ENCODE peak calls at places on chromosomes 5 and 9, in five cellular contexts. S is stomach, H is A549, I is ovary, J is H1. D is an unnamed sample.

GRCh38 chr5:88675758-88676636 is 207.0 kb downstream of the MEF2C start:
- DNase-seq in S (no peak), H (peak; percentile 61), I (no peak), J (peak; percentile 82), D (no peak)

GRCh38 chr5:172707285-172708182 is 63.5 kb downstream of the DUSP1 start:
- DNase-seq in S (no peak), H (peak; percentile 84), I (no peak), J (peak; percentile 71), D (no peak)

GRCh38 chr5:141843156-141843927 is 34.9 kb downstream of the PCDH1 start:
- DNase-seq in S (peak; percentile 63), H (no peak), I (no peak), J (no peak), D (no peak)

GRCh38 chr5:82169892-82170291 is 108.3 kb downstream of the RPS23 start:
- DNase-seq in S (no peak), H (no peak), I (no peak), J (no peak), D (no peak)

GRCh38 chr5:158543539-158544387 is 556.0 kb downstream of the EBF1 start:
- DNase-seq in S (no peak), H (no peak), I (no peak), J (no peak), D (no peak)

GRCh38 chr9:124869466-124869985 is 7.6 kb downstream of the ARPC5L start:
- DNase-seq in S (peak; percentile 43), H (no peak), I (no peak), J (no peak), D (no peak)

GRCh38 chr9:114336157-114336556 is 6.5 kb downstream of the ORM2 start:
- DNase-seq in S (no peak), H (no peak), I (no peak), J (no peak), D (no peak)

GRCh38 chr9:78054180-78054579 is 22.6 kb upstream of the GNAQ start:
- DNase-seq in S (no peak), H (no peak), I (no peak), J (no peak), D (no peak)

GRCh38 chr5:180178516-180179398 is 30.3 kb downstream of the RASGEF1C start:
- DNase-seq in S (no peak), H (no peak), I (no peak), J (no peak), D (peak; percentile 80)

GRCh38 chr5:169415351-169415750 is 114.4 kb upstream of the SLIT3 start:
- DNase-seq in S (no peak), H (no peak), I (no peak), J (no peak), D (no peak)

GRCh38 chr9:99176527-99177013 is 45.2 kb downstream of the ALG2 start:
- DNase-seq in S (no peak), H (no peak), I (no peak), J (no peak), D (peak; percentile 55)

GRCh38 chr5:178114325-178115135 is 1.2 kb downstream of the N4BP3 start:
- DNase-seq in S (peak; percentile 60), H (no peak), I (no peak), J (no peak), D (no peak)

GRCh38 chr9:33351547-33351946 is 50.8 kb downstream of the AQP7 start:
- DNase-seq in S (no peak), H (no peak), I (no peak), J (peak; percentile 31), D (no peak)

GRCh38 chr5:149765932-149766331 is 35.8 kb downstream of the PPARGC1B start:
- DNase-seq in S (no peak), H (peak; percentile 61), I (no peak), J (no peak), D (no peak)

GRCh38 chr9:75152416-75152815 is 64.1 kb downstream of the OSTF1 start:
- DNase-seq in S (no peak), H (no peak), I (no peak), J (no peak), D (no peak)

GRCh38 chr9:92656537-92656925 is 13.4 kb downstream of the IPPK start:
- DNase-seq in S (no peak), H (no peak), I (no peak), J (no peak), D (no peak)

GRCh38 chr9:70531286-70531685 is 116.8 kb upstream of the KLF9 start:
- DNase-seq in S (no peak), H (no peak), I (no peak), J (no peak), D (no peak)

GRCh38 chr5:165161204-165161603 is 1655.8 kb downstream of the MAT2B start:
- DNase-seq in S (no peak), H (peak; percentile 18), I (no peak), J (peak; percentile 70), D (no peak)

GRCh38 chr9:86605303-86605702 is 251.1 kb upstream of the TUT7 start:
- DNase-seq in S (no peak), H (no peak), I (no peak), J (no peak), D (no peak)

GRCh38 chr9:22147818-22148573 is 138.9 kb upstream of the CDKN2B start:
- DNase-seq in S (no peak), H (peak; percentile 90), I (no peak), J (no peak), D (no peak)

GRCh38 chr5:44774279-44774880 is 34.4 kb upstream of the MRPS30 start:
- DNase-seq in S (no peak), H (peak; percentile 49), I (no peak), J (no peak), D (no peak)

DNA sequence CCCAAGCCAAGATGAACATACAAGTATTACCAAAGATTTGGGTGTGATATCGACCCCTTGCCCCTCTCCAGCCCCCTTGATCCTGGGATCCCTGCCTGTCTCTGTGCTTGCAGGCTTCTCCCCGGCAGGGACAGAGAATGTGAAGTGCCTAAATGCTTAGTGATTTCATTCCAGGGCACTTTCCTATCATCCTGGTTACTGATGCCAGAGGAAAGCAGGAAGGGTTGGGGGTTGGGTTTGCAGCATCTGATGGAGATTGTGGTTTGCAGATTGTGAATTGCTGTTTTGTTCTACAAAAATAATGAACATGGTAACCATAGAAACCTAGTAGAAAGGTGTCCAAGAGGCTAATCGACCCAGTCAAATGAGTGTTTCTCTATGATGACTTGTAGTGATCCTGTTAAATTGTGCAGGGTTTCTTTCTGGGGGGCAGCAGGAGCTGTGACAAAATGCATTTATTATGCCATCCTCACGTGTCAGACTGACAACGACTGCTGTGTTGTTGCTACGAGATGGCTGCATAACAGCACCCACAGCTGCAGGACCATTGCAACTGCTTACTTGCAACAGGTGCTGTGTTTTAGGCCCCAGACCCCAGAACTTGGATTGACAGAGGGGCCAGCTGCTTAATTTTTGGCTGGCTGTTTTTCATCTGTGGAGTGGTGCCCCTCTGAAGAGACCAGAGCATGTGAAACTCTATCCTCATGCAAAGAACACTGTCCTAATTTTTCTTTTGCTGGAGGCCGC is 397.7 kb downstream of the GADD45G start:
- DNase-seq in S (no peak), H (no peak), I (no peak), J (no peak), D (no peak)
- TF ChIP-seq EP300 in S (no peak), H (no peak), I (no peak), J (no peak), D (no peak)

GRCh38 chr9:123735376-123735775 is 194.6 kb downstream of the DENND1A start:
- DNase-seq in S (no peak), H (no peak), I (no peak), J (no peak), D (no peak)
- H3K4me3 ChIP-seq in S (no peak overlapping the region), H (no peak overlapping the region), I (no peak overlapping the region), J (no peak overlapping the region), D (no peak overlapping the region)

DNA sequence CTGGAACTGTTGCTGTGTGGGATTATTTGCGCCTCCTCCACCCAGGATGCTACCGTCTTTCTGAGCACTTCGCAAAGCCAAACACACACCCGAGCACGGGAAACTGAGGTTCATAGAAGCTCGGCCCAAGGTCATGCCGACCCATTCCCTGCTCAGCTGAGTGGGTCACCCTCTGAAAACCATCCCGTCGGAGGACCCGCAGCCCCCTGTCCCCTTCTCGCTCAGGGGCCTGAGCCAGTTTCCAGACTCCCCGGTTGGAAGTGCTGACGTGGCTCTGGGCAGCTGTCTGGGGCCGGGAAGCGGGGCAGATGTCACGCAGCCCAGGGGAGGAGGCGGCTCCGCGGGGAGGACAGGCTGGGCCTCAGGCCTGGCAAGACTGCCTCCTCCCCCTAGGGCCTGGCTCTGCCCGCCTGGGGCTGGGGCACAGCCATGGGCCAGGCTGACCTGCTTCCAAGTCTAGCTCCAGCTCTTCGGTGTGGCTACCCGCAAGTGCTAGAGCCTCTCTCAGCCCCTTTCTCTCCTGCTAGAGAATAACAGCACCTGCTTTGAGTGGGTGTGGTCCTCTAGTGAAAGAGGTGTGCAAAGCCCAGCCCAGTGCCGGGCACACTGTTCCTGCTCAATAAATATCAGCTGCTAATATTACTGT is 9.9 kb upstream of the CXXC5 start:
- DNase-seq in S (peak; percentile 86), H (no peak), I (peak; percentile 62), J (peak; percentile 69), D (peak; percentile 95)
- TF ChIP-seq EP300 in S (no peak), H (no peak), I (no peak), J (no peak), D (no peak)

GRCh38 chr9:130186051-130186450 is 13.8 kb downstream of the NCS1 start:
- DNase-seq in S (no peak), H (no peak), I (no peak), J (no peak), D (no peak)
- H3K4me3 ChIP-seq in S (no peak overlapping the region), H (no peak overlapping the region), I (peak overlapping the region; percentile 28), J (no peak overlapping the region), D (peak overlapping the region; percentile 67)

DNA sequence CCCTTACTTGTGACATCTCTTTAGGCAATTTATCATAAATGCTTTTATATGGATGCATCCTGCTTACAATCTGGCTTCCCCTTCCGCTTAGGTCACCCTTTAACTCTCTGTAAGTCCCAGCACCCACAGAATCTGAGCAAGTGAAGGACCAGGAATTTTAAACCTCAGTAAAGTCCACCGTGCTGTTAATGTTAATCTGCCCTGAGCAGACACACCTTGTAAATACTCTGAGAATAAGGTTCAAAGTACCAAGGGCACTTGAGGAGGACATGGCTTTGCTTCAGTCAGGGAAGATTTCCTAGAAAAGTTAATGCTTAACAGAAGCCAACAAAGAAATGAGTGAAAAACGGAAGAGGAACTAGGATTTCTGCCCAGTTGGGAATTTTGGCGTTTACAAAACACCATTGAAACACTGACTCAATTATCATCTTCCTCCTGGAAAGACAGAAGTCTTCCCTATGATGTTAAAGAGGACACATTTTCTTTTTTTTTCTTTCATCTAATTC is 26.4 kb upstream of the TTC39B start:
- DNase-seq in S (no peak), H (peak; percentile 50), I (no peak), J (no peak), D (no peak)
- TF ChIP-seq EP300 in S (no peak), H (no peak), I (no peak), J (no peak), D (no peak)